ENCODE peak calls at places on chromosomes 13 and 19, in five cellular contexts. G, O, C, V and P are unnamed samples.

GRCh38 chr13:83117046-83117445 is 765.2 kb downstream of the SLITRK1 start:
- DNase-seq in G (no peak), O (no peak), C (no peak), V (no peak), P (no peak)

GRCh38 chr13:110713642-110713952 is at the start of gene ING1:
- DNase-seq in G (no peak), O (no peak), C (no peak), V (no peak), P (no peak)

GRCh38 chr13:101230271-101230890 is 185.9 kb downstream of the NALCN start:
- DNase-seq in G (no peak), O (no peak), C (peak), V (no peak), P (no peak)

GRCh38 chr13:30346159-30346788 is 38.9 kb upstream of the KATNAL1 start:
- DNase-seq in G (peak), O (no peak), C (no peak), V (no peak), P (no peak)

GRCh38 chr19:2037676-2038255 is 13.3 kb downstream of the MKNK2 start:
- DNase-seq in G (no peak), O (no peak), C (no peak), V (no peak), P (no peak)

GRCh38 chr13:46830405-46831005 is 33.5 kb upstream of the ESD start:
- DNase-seq in G (no peak), O (no peak), C (no peak), V (no peak), P (no peak)

GRCh38 chr13:40164137-40164536 is 502.3 kb downstream of the FOXO1 start:
- DNase-seq in G (no peak), O (peak), C (no peak), V (no peak), P (no peak)

GRCh38 chr19:892243-892996 is 567 bp downstream of the MED16 start:
- DNase-seq in G (peak), O (no peak), C (no peak), V (no peak), P (no peak)

GRCh38 chr13:55160911-55161310 is 1979.8 kb upstream of the PRR20A start:
- DNase-seq in G (no peak), O (no peak), C (no peak), V (no peak), P (no peak)

GRCh38 chr13:111186305-111186930 is 71.3 kb downstream of the ARHGEF7 start:
- DNase-seq in G (no peak), O (no peak), C (no peak), V (no peak), P (no peak)

GRCh38 chr13:61470801-61471200 is 55.2 kb upstream of the PCDH20 start:
- DNase-seq in G (no peak), O (no peak), C (no peak), V (no peak), P (no peak)

GRCh38 chr13:44934724-44935123 is 54.5 kb downstream of the NUFIP1 start:
- DNase-seq in G (no peak), O (peak), C (peak), V (no peak), P (peak)

GRCh38 chr13:109703250-109703649 is 83.1 kb downstream of the IRS2 start:
- DNase-seq in G (no peak), O (no peak), C (no peak), V (no peak), P (no peak)

GRCh38 chr19:1252818-1253513 is 4.6 kb downstream of the MIDN start:
- DNase-seq in G (peak), O (peak), C (peak), V (peak), P (peak)

GRCh38 chr13:38301236-38301635 is 48.4 kb upstream of the UFM1 start:
- DNase-seq in G (no peak), O (no peak), C (no peak), V (no peak), P (no peak)

GRCh38 chr19:35704218-35704617 is at the start of gene ZBTB32:
- DNase-seq in G (no peak), O (peak), C (peak), V (no peak), P (peak)

GRCh38 chr19:38784224-38784623 is 4.8 kb upstream of the LGALS7B start:
- DNase-seq in G (no peak), O (peak), C (peak), V (no peak), P (peak)

GRCh38 chr19:55278391-55279135 is 1.3 kb downstream of the HSPBP1 start:
- DNase-seq in G (no peak), O (no peak), C (no peak), V (no peak), P (no peak)

GRCh38 chr19:7919681-7920519 is at the start of gene SNAPC2:
- DNase-seq in G (peak), O (peak), C (peak), V (peak), P (peak)

GRCh38 chr13:34290661-34291060 is 472.7 kb downstream of the RFC3 start:
- DNase-seq in G (no peak), O (no peak), C (no peak), V (no peak), P (no peak)

GRCh38 chr13:70125693-70126092 is 17.4 kb upstream of the KLHL1 start:
- DNase-seq in G (no peak), O (no peak), C (no peak), V (no peak), P (no peak)

GRCh38 chr13:32430018-32430747 is 2.3 kb upstream of the N4BP2L1 start:
- DNase-seq in G (no peak), O (no peak), C (peak), V (no peak), P (no peak)

GRCh38 chr13:44439615-44440014 is 66.0 kb downstream of the SERP2 start:
- DNase-seq in G (no peak), O (no peak), C (no peak), V (no peak), P (no peak)

GRCh38 chr19:3343619-3344502 is 22.5 kb upstream of the NFIC start:
- DNase-seq in G (no peak), O (peak), C (peak), V (peak), P (peak)

GRCh38 chr13:95298971-95299627 is 2.2 kb downstream of the ABCC4 start:
- DNase-seq in G (no peak), O (peak), C (peak), V (no peak), P (peak)

GRCh38 chr13:95295026-95295425 is 6.2 kb downstream of the ABCC4 start:
- DNase-seq in G (no peak), O (no peak), C (no peak), V (no peak), P (no peak)

GRCh38 chr13:95298169-95298940 is 2.9 kb downstream of the ABCC4 start:
- DNase-seq in G (no peak), O (no peak), C (no peak), V (no peak), P (no peak)

GRCh38 chr13:95292622-95293021 is 8.6 kb downstream of the ABCC4 start:
- DNase-seq in G (no peak), O (no peak), C (no peak), V (no peak), P (no peak)

GRCh38 chr13:95296326-95296939 is 4.8 kb downstream of the ABCC4 start:
- DNase-seq in G (peak), O (peak), C (no peak), V (no peak), P (no peak)
- TF ChIP-seq CTCF in G (peak), O (peak), C (peak), V (peak), P (peak)

GRCh38 chr13:74015137-74015536 is 119.1 kb downstream of the KLF12 start:
- DNase-seq in G (no peak), O (peak), C (peak), V (no peak), P (peak)
- TF ChIP-seq CTCF in G (peak), O (peak), C (peak), V (no peak), P (peak)

DNA sequence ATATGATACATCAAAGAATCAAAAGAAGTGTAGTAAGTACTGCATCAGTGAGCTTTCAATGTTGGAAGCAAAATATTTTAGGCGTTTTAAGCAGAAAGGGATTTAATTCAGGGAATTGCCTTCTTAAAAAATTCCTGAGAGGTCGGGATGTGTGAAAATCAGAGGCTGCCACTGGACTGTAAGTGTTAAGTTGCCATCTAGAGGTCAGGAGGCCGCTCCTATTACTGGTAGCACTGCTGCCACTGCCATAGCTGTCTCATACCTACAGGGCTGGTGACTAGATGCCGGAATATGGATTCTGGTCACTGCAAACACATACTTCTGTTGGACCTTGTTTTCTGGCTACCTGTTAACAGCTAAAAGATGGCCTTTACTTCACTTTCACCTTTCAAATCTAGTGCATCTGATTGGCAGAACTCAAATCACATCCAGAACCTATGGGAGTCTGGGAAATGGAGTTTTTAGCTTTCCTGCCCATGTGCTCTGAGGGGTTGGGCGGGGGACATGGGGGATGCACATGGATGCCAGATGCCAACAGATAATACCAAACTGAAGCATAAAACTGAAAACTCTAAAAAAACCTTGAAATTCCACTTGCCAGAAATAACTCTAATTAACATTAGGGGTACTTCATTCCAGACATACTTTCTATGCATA is 29.8 kb downstream of the DGKH start:
- DNase-seq in G (no peak), O (no peak), C (no peak), V (no peak), P (no peak)
- TF ChIP-seq CTCF in G (no peak), O (no peak), C (no peak), V (no peak), P (no peak)

DNA sequence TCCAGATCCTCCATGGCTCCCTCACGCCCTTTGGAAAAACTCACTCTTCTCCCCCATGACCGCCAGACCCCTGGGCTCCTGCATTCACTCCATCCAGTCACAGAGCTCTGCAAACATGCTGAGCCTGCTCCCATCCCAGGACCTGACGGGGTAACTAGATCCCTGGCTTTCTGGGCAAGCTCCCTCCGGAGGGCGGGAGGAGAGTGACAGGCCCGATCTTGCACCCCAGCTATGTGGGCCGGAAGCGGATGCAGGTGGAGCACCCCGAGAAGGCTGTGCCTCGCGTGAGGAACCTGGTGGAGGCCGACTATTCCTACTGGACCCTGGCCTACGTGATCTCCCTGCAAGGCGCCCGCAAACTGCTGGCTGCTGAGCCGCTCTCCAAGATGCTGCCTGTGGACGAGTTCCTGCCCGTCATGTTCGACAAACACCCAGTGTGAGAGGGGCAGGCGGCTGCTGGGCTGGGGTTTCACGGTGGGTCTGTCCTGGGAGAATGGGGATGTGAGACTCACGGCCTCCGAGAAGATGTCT is 25.1 kb downstream of the COLGALT1 start:
- DNase-seq in G (no peak), O (no peak), C (no peak), V (no peak), P (no peak)
- TF ChIP-seq CTCF in G (no peak), O (no peak), C (no peak), V (no peak), P (no peak)

DNA sequence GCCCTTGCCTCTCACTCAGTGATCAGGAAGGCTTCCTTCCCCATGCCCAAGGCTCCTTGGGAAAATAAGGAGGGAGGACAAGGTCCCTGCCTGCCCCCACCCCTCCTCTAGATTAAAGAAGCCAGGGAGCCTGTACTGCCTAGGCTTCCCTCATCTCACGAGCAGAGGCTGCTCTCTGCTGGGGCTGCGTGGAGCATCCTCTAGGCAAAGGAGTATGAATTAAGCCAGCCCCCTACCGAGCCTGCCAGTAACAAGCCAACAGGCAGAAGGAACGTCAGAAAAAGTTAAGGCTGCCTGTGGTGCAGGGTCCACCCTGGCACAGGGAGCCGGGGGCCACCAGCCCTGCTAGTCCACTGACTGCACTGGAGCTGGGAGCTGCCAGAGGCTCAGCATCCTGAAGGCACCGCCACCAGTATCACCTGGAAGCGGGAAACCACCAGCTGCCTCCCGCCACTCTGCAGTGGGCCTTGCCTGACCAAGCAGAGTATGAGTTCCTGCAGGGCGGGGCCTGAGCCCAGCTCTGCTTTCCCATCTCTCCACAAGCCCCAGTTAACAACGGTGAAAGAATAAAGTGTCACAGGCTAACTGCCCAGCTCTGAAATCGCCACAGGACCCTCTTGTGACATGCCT is 6.8 kb downstream of the NAPA start:
- DNase-seq in G (no peak), O (no peak), C (no peak), V (no peak), P (no peak)
- TF ChIP-seq CTCF in G (no peak), O (no peak), C (no peak), V (no peak), P (no peak)

DNA sequence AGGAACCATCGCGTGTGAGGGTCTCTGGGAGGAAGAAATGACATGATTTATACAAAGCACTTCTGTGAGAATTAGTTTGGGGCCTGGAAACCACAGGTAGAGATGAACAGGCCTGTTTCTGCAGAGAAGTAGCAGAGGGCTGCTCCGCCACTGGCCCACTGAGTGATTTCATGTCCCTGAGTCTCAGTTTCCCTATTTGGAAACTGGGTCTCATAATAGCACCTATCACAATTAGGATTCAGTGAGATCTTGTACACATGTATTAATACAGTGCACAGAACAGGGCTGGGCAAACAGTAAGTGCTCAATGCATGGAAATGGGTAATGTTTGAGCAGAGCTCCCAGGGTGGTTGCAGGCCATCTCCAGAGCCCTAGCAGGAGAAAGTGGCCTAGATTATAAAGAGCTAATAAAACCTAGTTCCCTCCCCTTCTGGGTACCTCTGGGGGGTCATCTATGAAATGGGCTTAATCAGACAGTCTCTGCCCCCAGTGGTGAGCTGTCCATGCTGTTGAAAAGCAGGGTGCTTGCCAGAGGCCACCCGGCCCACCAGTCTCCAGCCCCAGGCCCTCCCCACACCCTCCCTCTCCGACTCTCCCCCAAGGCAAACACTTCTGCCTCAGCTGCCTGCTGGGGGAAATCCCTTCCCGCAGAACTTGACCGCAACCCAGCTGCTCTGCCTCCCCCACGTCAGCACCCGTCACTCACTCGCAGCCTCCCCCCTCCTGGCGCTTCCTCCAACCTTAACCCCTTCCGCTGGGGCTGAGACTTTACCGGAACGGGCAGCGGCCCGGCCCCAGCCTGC is 4.5 kb downstream of the BCL3 start:
- DNase-seq in G (peak), O (peak), C (peak), V (peak), P (peak)
- TF ChIP-seq CTCF in G (no peak), O (no peak), C (peak), V (no peak), P (no peak)

DNA sequence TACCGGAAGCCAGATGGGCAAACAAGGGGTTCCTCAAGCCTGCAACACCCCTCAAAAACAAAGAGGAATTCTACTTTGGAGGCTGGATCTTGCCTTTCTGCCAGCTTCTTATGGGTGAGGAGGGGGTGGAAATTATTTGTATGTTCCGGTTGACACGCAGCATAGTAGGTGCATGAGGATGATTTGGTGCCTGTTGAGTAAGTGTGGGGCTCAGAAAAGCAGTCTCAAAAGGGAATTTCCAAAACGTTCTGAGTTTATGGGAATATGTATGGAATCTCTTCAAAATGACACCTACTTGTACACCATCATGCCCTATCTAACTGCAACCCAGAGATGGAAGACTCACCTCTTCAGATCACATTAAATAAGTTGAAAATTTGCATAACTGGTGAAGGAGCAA is 3.0 kb upstream of the TECR start:
- DNase-seq in G (no peak), O (no peak), C (no peak), V (no peak), P (no peak)
- TF ChIP-seq CTCF in G (no peak), O (no peak), C (no peak), V (no peak), P (no peak)